ENCODE peak calls at places on chromosomes 16 and 17, in five cellular contexts. H, C, Z, G and Q are unnamed samples.

GRCh38 chr17:81405382-81406005 is 10.2 kb downstream of the BAHCC1 start:
- DNase-seq in C (no peak), H (no peak), G (no peak), Z (no peak), Q (no peak)

GRCh38 chr16:46765050-46765449 is 16.9 kb upstream of the MYLK3 start:
- DNase-seq in Z (no peak), G (no peak), H (no peak), C (no peak), Q (no peak)

GRCh38 chr17:73564856-73565255 is 79.4 kb downstream of the SDK2 start:
- DNase-seq in H (no peak), Z (no peak), C (no peak), G (peak; percentile 17), Q (no peak)

GRCh38 chr17:77266891-77267341 is 126.1 kb downstream of the SEC14L1 start:
- DNase-seq in C (no peak), H (peak; percentile 60), Z (no peak), G (no peak), Q (no peak)

GRCh38 chr16:84600343-84601229 is 17.3 kb downstream of the COTL1 start:
- DNase-seq in Z (no peak), H (no peak), C (no peak), G (no peak), Q (no peak)

GRCh38 chr16:1790611-1791255 is 2.8 kb downstream of the IGFALS start:
- DNase-seq in G (no peak), Z (no peak), H (no peak), C (no peak), Q (no peak)

GRCh38 chr16:52379551-52379950 is 167.4 kb downstream of the TOX3 start:
- DNase-seq in Z (no peak), G (no peak), C (no peak), H (no peak), Q (no peak)

GRCh38 chr16:87924937-87925670 is 11.2 kb downstream of the CA5A start:
- DNase-seq in H (peak; percentile 37), Z (no peak), C (no peak), G (no peak), Q (peak; percentile 42)

GRCh38 chr16:53258809-53259208 is 175.5 kb upstream of the RBL2 start:
- DNase-seq in C (no peak), Z (no peak), H (no peak), G (no peak), Q (no peak)

GRCh38 chr17:35898283-35899070 is 18.3 kb upstream of the CCL5 start:
- DNase-seq in H (peak; percentile 15), Z (no peak), G (peak; percentile 40), C (no peak), Q (no peak)

GRCh38 chr17:21460358-21460757 is 84.2 kb downstream of the KCNJ12 start:
- DNase-seq in H (no peak), Z (no peak), C (no peak), G (no peak), Q (no peak)

GRCh38 chr17:64496348-64496785 is 487 bp downstream of the POLG2 start:
- DNase-seq in H (no peak), Z (peak; percentile 2), C (no peak), G (no peak), Q (no peak)

GRCh38 chr17:81635431-81635830 is 1.5 kb downstream of the NPLOC4 start:
- DNase-seq in Z (no peak), G (peak; percentile 50), H (peak; percentile 27), C (no peak), Q (no peak)

DNA sequence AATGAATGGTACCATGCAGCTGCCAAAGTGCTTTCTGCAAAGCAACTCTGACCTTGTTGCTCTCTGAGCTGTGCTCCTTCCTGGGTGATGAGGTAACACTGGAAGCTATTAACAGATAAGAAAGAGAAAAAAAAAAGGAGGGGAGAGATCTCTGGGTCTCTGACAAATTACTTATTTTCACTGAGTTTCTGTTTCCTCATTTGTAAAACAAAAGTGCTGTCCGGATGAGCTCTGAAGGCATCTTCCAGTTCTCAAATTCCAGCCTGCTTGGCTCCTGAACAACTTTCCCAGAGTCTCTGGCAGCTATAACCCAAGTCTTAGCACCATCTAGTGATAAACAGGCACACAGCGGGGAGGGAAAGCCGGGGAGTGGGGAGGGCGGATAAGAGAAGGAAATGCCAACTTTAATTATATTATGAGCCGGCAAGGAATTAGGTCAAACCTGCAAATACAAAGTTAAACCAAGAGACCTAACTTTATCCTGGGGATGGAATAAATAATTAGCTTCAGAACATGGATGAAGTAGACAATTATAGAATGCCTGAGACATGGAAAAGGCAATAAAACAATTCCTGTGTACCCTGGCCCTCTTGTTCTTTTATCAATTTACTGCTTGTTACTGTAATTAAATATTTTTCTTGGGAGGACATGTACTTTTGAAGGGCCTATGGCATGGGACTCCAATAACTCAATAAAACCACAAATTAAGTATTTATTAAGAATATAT is 61.3 kb upstream of the KIFC3 start:
- DNase-seq in Z (no peak), H (peak; percentile 59), C (no peak), G (peak; percentile 59), Q (no peak)
- TF ChIP-seq CTCF in Z (no peak), H (peak; percentile 62), C (no peak), G (peak; percentile 50), Q (peak; percentile 71)

DNA sequence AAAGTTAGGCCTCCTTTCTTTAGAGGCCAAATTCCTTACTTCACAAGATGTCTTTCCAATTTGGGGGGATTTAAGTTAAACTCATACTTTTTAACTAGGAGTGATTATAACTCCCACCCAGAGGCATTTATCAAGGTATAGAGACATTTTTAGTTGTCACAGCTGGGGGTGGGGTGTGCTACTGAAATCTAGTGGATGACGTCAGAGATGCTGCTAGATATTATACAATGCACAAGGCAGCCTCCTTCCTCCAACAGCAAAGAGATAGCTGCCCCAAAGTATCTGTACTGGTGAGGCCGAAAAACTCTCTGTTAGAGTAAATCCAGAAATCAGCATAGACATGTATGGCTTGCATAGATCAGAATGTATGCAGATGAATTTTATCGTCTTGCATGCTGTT is 324.0 kb downstream of the HS3ST4 start:
- DNase-seq in C (no peak), Z (no peak), H (no peak), G (no peak), Q (no peak)
- TF ChIP-seq CTCF in C (no peak), Z (no peak), H (no peak), G (no peak), Q (no peak)

GRCh38 chr16:79869304-79870015 is 268.9 kb upstream of the MAF start:
- DNase-seq in Z (no peak), G (no peak), H (no peak), C (no peak), Q (no peak)
- TF ChIP-seq CTCF in Z (no peak), G (no peak), H (no peak), C (no peak), Q (no peak)

GRCh38 chr17:28523876-28524275 is 17.7 kb downstream of the FOXN1 start:
- DNase-seq in C (no peak), H (no peak), G (no peak), Z (no peak), Q (no peak)
- TF ChIP-seq CTCF in C (no peak), H (no peak), G (no peak), Z (no peak), Q (no peak)

DNA sequence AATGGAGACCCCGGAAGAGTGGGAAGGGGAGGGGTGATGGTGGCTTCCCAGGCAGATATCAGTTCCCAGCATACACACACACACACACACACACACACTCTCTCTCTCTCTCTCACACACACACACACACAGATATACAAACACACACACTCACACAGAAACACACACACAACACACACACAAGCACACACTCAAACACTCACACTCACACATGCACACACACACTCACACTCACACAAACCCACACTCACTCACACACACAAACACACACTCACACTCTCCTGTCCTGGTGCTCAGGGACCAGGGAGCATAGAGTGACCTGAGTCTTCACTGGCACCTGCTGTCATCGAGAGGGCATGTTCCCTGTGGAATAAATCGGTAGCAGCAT is 5.6 kb downstream of the CA4 start:
- DNase-seq in Z (no peak), H (no peak), G (no peak), C (no peak), Q (no peak)
- TF ChIP-seq CTCF in Z (no peak), H (no peak), G (no peak), C (no peak), Q (no peak)

DNA sequence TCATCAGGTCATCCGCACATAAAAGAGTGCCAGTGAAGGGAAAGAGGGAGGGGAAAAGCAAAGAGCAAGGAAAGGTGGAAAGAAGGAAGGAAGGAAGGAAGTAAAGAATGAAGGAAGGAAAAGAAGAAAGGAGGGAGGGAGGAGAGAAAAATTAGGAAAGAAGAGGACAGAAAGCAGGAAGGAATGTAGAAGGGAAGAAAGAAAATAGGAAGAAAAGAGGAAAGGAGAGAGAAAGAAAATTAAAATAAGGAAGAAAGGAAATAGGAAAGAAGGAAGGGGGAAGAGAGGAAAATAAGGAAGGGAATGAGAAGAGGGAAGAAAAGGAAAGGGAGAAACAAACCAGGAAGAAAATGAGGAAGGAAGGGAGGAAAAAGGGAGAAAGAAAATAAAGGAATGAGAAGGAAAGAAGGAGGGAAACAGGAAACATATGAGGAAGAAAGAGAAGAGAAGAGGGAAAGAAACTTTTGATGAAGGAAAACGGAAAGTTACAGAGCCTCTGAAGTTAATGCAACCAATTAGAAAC is 212.6 kb downstream of the XYLT1 start:
- DNase-seq in H (no peak), G (no peak), C (no peak), Z (no peak), Q (no peak)
- TF ChIP-seq CTCF in H (no peak), G (no peak), C (peak; percentile 33), Z (no peak), Q (no peak)

GRCh38 chr17:43916385-43916784 is 9.0 kb upstream of the MPP2 start:
- DNase-seq in H (no peak), G (no peak), C (no peak), Z (no peak), Q (no peak)
- TF ChIP-seq CTCF in H (no peak), G (no peak), C (no peak), Z (no peak), Q (no peak)

DNA sequence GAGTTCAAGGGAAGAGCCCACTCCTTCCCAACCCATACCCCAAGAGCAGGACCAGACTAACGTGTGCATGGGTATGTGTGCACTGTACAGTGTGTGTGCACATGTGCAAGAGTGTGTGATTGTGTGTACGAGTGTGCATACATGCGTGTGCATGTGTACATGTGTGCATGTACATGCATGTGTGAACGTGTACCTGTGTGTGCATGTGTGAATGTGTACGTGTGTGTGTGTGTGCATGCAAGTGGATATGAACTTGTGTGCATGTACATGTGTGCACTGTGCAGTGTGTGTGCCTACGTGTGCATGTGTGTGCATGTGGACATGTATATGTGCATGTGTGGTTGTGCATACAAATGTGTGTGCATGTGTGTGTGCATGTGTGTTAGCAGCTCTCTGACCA is 223.1 kb downstream of the RBFOX3 start:
- DNase-seq in Z (no peak), H (no peak), C (no peak), G (no peak), Q (no peak)
- TF ChIP-seq CTCF in Z (no peak), H (no peak), C (no peak), G (no peak), Q (no peak)